ENCODE peak calls at places on chromosomes 2 and 18, in eight cellular contexts. X, Y, T, K, O, N, E and Z are unnamed samples.

GRCh38 chr2:97738236-97739019 is 25.1 kb downstream of the ZAP70 start:
- DNase-seq in X (no peak), Y (no peak), T (no peak), K (no peak), O (no peak), N (no peak), E (no peak), Z (no peak)

GRCh38 chr2:126657146-126657635 is 1.2 kb downstream of the GYPC start:
- DNase-seq in X (no peak), Y (peak), T (peak), K (peak), O (no peak), N (peak), E (no peak), Z (peak)

GRCh38 chr2:235968616-235969324 is 199.4 kb downstream of the GBX2 start:
- DNase-seq in X (no peak), Y (no peak), T (no peak), K (peak), O (no peak), N (no peak), E (no peak), Z (no peak)

GRCh38 chr2:30756971-30757370 is 50.3 kb downstream of the CAPN13 start:
- DNase-seq in X (no peak), Y (no peak), T (no peak), K (no peak), O (peak), N (no peak), E (no peak), Z (no peak)

GRCh38 chr2:37563375-37564011 is 107.9 kb downstream of the CDC42EP3 start:
- DNase-seq in X (no peak), Y (no peak), T (no peak), K (no peak), O (no peak), N (no peak), E (no peak), Z (peak)

GRCh38 chr18:45168883-45169585 is 446.2 kb upstream of the SLC14A2 start:
- DNase-seq in X (no peak), Y (peak), T (no peak), K (no peak), O (no peak), N (no peak), E (no peak), Z (peak)

GRCh38 chr18:56937874-56938273 is 209.0 kb upstream of the BOD1L2 start:
- DNase-seq in X (no peak), Y (no peak), T (no peak), K (no peak), O (no peak), N (no peak), E (no peak), Z (no peak)

GRCh38 chr2:38966006-38966405 is 76.3 kb downstream of the ARHGEF33 start:
- DNase-seq in X (no peak), Y (no peak), T (no peak), K (no peak), O (no peak), N (no peak), E (no peak), Z (no peak)

DNA sequence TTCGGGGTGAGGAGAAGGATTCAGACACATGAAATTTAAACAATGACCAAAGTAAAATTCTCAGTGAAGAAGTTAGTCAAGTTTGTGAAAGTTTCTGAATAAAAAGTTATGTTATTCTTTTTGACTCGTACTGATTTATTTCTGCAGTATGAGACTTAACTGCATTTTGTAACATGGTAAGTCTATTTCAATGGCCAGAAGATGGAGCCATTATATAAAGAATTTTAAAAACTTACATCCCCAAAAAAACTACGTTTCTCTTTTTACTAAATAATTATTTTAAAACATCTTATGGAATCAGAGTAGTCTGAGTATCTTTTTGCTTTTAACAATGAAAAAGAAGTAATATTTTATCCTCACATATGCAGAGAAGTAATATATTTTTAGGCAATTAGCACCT is 51.4 kb upstream of the SCN1A start:
- DNase-seq in X (no peak), Y (no peak), T (no peak), K (no peak), O (no peak), N (no peak), E (no peak), Z (no peak)
- TF ChIP-seq CTCF in X (no peak), Y (no peak), T (peak), K (no peak), O (no peak), N (no peak), E (peak), Z (peak)

DNA sequence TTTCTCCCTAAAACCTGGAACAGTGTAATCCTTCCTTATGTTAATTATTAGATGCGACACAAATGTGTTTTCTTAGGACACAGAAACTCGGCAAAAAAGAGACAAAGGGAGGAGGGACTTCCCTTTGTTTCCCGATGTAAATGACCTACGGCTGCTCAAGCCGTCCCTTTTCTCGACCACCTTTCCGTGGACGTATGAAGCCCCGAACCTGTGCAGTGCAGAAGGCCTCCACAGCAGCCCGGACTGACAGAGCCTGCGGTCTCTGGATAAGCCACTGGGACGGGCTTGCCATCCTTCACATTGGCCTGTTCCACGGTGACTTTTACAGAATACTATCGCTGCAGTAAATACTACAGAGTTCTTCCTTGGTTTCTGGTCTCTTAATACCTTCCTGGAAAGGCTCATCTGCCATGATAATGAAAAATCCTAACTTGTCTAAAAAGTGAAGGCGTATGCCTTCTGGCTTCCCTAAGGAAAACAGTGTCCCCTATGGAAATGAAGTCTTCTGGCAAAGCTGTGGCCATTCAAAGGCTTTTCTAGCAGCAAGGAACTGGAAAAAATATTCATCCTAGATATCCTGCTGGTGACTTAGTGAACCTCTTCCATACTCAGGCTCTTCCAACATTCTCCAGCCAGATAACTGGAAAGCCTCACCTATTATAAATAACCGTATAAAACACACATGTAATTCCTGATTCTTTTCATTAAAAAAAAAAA is 84.9 kb downstream of the RBMS1 start:
- DNase-seq in X (no peak), Y (no peak), T (peak), K (no peak), O (no peak), N (no peak), E (peak), Z (peak)
- TF ChIP-seq CTCF in X (no peak), Y (no peak), T (peak), K (no peak), O (no peak), N (no peak), E (no peak), Z (peak)

GRCh38 chr18:35588995-35589394 is 7.5 kb downstream of the GALNT1 start:
- DNase-seq in X (no peak), Y (no peak), T (peak), K (no peak), O (no peak), N (peak), E (no peak), Z (no peak)
- TF ChIP-seq CTCF in X (no peak), Y (no peak), T (peak), K (no peak), O (no peak), N (peak), E (no peak), Z (peak)

DNA sequence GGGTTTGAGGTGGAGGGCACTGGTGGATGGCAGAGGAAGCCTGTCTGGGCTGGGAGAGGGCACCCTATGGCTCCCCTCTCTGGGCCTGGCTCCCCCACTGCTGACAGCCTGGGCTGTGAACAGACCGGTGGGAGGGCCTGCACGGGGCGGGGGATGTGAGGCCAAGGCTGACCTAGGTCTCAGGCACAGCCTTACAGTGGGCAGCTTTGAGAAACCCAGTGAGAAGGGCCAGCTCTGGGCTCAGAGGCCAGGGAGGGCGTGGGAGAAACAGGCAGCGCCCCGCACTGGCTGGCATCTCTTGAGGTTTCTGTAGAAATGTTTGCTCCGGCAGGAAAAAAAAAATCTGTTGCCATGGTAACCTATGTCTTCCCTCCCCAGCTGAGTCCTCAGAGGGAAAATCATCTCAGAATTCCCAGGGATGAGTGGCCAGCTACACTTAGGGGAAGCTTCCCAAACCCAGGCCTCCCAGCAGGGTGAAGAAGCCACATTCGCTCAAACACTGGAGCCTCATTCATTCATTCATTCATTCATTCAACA is 71.7 kb upstream of the TAF1B start:
- DNase-seq in X (no peak), Y (peak), T (peak), K (no peak), O (no peak), N (no peak), E (peak), Z (peak)
- TF ChIP-seq CTCF in X (no peak), Y (peak), T (no peak), K (no peak), O (no peak), N (no peak), E (peak), Z (peak)

GRCh38 chr2:120686511-120687168 is 49.0 kb upstream of the GLI2 start:
- DNase-seq in X (no peak), Y (no peak), T (peak), K (no peak), O (peak), N (no peak), E (no peak), Z (no peak)
- TF ChIP-seq CTCF in X (no peak), Y (peak), T (peak), K (peak), O (peak), N (peak), E (peak), Z (peak)

GRCh38 chr2:172398444-172398843 is 28.9 kb upstream of the ITGA6 start:
- DNase-seq in X (no peak), Y (no peak), T (no peak), K (no peak), O (no peak), N (no peak), E (no peak), Z (no peak)
- TF ChIP-seq CTCF in X (no peak), Y (no peak), T (peak), K (no peak), O (no peak), N (no peak), E (no peak), Z (no peak)

DNA sequence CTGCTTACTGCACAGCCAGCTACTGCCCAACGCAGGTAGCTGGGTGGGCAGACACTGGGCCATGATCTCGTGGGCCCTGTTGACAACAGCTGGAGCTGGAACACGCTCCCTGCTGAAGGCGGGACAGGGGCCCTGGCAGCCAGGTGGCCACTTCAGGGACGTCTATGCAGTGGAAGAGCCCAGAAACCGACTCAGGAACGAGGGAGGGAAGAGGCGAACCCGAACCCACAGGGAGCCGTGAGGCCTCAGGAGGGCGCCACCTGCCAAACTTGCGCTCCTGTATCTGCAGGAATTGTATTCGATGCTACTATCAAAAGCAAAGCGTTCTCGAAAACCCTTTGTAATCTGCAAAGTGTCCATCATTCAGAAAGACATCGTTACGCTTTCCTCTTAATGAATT is 198.4 kb downstream of the EIPR1 start:
- DNase-seq in X (no peak), Y (no peak), T (peak), K (no peak), O (no peak), N (no peak), E (peak), Z (no peak)
- TF ChIP-seq CTCF in X (no peak), Y (no peak), T (peak), K (no peak), O (no peak), N (peak), E (peak), Z (peak)